ENCODE peak calls at places on chromosomes 3 and 15, in eight cellular contexts. Y, S, H, L, G, U, N and A are unnamed samples.
A peak's percentile ranks its signal among the peaks of the same experiment; 100 is the strongest.

GRCh38 chr3:136021798-136022197 is 56.3 kb downstream of the PPP2R3A start:
- DNase-seq in U (no peak), N (no peak), H (no peak), G (no peak), Y (no peak), S (no peak), L (no peak), A (no peak)

GRCh38 chr15:57735891-57736290 is 29.4 kb downstream of the POLR2M start:
- DNase-seq in N (no peak), L (no peak), U (no peak), H (no peak), Y (no peak), G (no peak), S (no peak), A (no peak)

GRCh38 chr3:189824629-189825312 is 193.6 kb downstream of the TP63 start:
- DNase-seq in L (no peak), S (no peak), Y (peak; percentile 84), G (no peak), N (no peak), U (no peak), H (no peak), A (no peak)

GRCh38 chr15:75531041-75531450 is 48.1 kb downstream of the PTPN9 start:
- DNase-seq in G (peak; percentile 84), L (peak; percentile 83), Y (no peak), H (no peak), N (no peak), S (peak; percentile 22), U (peak; percentile 68), A (no peak)

GRCh38 chr3:99823723-99824711 is 6.4 kb downstream of the CMSS1 start:
- DNase-seq in Y (no peak), U (no peak), H (no peak), L (no peak), N (no peak), S (no peak), G (no peak), A (no peak)

GRCh38 chr15:86445750-86446149 is 366.1 kb downstream of the AGBL1 start:
- DNase-seq in G (no peak), L (no peak), U (no peak), S (no peak), H (no peak), Y (no peak), N (no peak), A (no peak)

GRCh38 chr3:42369832-42370231 is 40.6 kb downstream of the LYZL4 start:
- DNase-seq in Y (no peak), S (no peak), L (no peak), H (no peak), G (no peak), N (no peak), U (no peak), A (no peak)

GRCh38 chr3:184672972-184673875 is 38.6 kb downstream of the MAGEF1 start:
- DNase-seq in L (no peak), Y (no peak), N (no peak), H (no peak), U (no peak), S (no peak), G (no peak), A (no peak)

GRCh38 chr3:196969001-196969659 is 497 bp upstream of the PIGZ start:
- DNase-seq in H (peak; percentile 90), L (no peak), U (no peak), Y (no peak), N (peak; percentile 70), G (no peak), S (peak; percentile 43), A (no peak)

GRCh38 chr15:60544581-60545115 is 65.7 kb upstream of the ICE2 start:
- DNase-seq in H (no peak), L (no peak), Y (no peak), S (no peak), U (no peak), G (no peak), N (no peak), A (no peak)

GRCh38 chr15:95300958-95301357 is 1029.5 kb upstream of the NR2F2 start:
- DNase-seq in L (no peak), Y (no peak), G (no peak), H (no peak), S (no peak), U (no peak), N (no peak), A (no peak)

GRCh38 chr15:86062646-86063193 is 17.0 kb upstream of the AGBL1 start:
- DNase-seq in U (no peak), G (no peak), Y (no peak), L (no peak), N (no peak), S (no peak), H (no peak), A (peak; percentile 68)

GRCh38 chr3:134064081-134064480 is 34.4 kb upstream of the SLCO2A1 start:
- DNase-seq in N (no peak), U (no peak), H (no peak), G (peak; percentile 13), S (no peak), L (no peak), Y (no peak), A (peak; percentile 64)

GRCh38 chr3:134061401-134061800 is 31.7 kb upstream of the SLCO2A1 start:
- DNase-seq in Y (no peak), G (peak; percentile 45), N (no peak), L (no peak), U (no peak), S (no peak), H (no peak), A (no peak)

GRCh38 chr3:134058728-134059601 is 29.2 kb upstream of the SLCO2A1 start:
- DNase-seq in U (no peak), H (no peak), S (no peak), L (no peak), N (no peak), Y (no peak), G (peak; percentile 60), A (no peak)

GRCh38 chr3:134059680-134060560 is 30.2 kb upstream of the SLCO2A1 start:
- DNase-seq in U (no peak), H (no peak), G (peak; percentile 67), Y (no peak), S (peak; percentile 32), N (no peak), L (no peak), A (no peak)

DNA sequence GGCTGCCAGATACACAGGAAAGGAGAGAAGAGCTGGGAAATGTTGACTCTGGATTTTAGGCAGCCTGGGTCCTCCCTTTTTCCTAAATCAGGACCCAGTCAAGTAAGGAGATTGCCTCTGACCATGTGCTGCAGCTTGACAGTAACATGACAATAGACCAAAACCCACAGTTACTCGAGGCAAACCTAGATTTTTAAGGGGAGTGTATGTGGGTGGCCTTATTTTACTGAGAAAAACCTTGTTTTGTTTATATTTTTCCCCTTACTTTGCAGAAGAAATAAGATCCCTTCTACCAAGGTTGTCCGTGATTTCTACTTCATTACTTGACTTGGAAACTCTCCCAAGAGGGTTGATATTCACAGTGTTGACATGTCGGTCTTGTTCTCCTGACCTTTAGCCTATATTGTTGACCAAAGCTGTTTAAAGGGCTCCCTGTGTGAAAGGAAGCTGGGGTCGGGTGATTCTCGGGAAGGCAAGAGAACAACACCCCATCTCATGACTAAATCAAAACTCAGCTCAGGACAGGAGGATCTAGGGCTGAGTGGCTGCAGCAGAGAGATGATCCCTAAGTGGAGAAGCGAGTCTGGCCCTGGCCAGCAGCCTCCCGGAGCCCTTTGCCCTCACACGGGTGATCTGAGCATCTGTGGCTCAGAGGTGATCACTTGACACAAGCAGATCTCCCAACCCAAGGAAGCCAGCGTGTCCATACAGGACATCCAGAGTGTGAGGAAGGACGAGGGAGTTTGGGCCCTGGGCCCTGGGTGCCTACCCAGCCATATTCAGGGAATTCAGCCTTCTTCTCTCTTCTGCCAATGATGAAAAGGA is 31.0 kb upstream of the SLCO2A1 start:
- DNase-seq in G (peak; percentile 56), S (no peak), N (no peak), U (no peak), L (no peak), H (no peak), Y (no peak), A (no peak)
- H3K4me1 ChIP-seq in G (peaks cover 20% of the 10 kb centered on the region), S (peaks cover 22% of the 10 kb centered on the region), N (no peaks in the 10 kb centered on the region), U (peaks cover 15% of the 10 kb centered on the region), L (no peaks in the 10 kb centered on the region), H (peaks cover 38% of the 10 kb centered on the region), Y (no peaks in the 10 kb centered on the region), A (peaks cover 10% of the 10 kb centered on the region)

GRCh38 chr3:119498188-119498987 is at the start of gene TIMMDC1:
- DNase-seq in Y (peak; percentile 96), S (peak; percentile 98), L (peak; percentile 98), G (peak; percentile 97), H (peak; percentile 99), N (peak; percentile 92), U (peak; percentile 96), A (peak; percentile 99)
- TF ChIP-seq POLR2A in Y (peak; percentile 82), S (peak; percentile 93), L (peak; percentile 89), G (peak; percentile 85), H (peak; percentile 93), N (peak; percentile 90), U (peak; percentile 74), A (peak; percentile 17)

DNA sequence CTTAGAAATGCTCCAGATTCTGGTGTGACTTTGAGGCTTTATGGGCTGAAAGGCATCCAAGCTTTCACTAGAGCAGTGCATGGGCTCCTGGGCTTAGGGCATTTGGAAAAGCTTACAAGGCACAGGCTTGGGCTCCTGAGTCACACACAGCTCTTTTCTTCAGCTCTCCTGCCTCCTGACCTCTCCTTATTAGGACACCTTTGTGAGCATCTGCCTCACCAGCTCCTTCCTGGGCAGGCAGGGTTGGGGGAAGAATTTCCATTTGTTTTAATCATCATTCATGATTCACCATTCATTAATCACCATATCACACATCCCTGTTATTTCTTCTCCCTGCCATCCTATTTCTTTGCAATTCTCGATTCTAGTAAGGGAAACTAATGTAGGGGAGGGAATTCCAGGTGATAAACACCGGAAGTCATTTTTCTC is 22.3 kb downstream of the CDCP1 start:
- DNase-seq in S (no peak), G (no peak), H (no peak), Y (peak; percentile 70), L (no peak), U (no peak), N (no peak), A (no peak)
- TF ChIP-seq EP300 in S (no peak), G (no peak), H (no peak), Y (no peak), L (no peak), U (no peak), N (no peak), A (no peak)

GRCh38 chr3:122590581-122590980 is 13.1 kb downstream of the PARP15 start:
- DNase-seq in H (no peak), L (no peak), S (no peak), G (no peak), N (no peak), U (no peak), Y (no peak), A (no peak)

GRCh38 chr3:122598556-122598955 is 21.1 kb downstream of the PARP15 start:
- DNase-seq in H (no peak), S (no peak), N (no peak), Y (no peak), G (no peak), L (no peak), U (no peak), A (no peak)

GRCh38 chr3:122589297-122589696 is 11.8 kb downstream of the PARP15 start:
- DNase-seq in G (no peak), N (no peak), L (no peak), H (no peak), S (no peak), Y (no peak), U (no peak), A (no peak)

DNA sequence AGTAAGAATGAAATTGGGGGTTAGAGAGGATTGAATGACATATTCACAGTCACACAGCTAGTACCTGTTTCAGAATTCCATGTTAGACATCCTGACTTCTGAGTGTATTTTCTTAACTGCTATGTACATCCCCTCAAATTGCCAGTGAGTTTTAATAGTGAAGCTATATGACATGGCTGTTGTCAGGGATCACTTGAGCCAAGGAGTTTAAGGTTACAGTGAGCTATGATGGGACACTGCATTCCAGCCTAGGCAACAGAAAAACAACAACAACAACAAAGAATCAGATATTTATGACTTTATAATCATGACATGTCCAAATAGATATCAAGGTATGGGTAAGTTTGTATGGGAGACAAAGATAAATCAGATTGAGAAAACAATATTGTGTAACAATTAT is 16.6 kb downstream of the PARP15 start:
- DNase-seq in S (no peak), H (no peak), G (no peak), U (no peak), L (no peak), N (no peak), Y (no peak), A (no peak)
- H3K4me1 ChIP-seq in S (no peaks in the 10 kb centered on the region), H (no peaks in the 10 kb centered on the region), G (no peaks in the 10 kb centered on the region), U (no peaks in the 10 kb centered on the region), L (no peaks in the 10 kb centered on the region), N (no peaks in the 10 kb centered on the region), Y (no peaks in the 10 kb centered on the region), A (no peaks in the 10 kb centered on the region)